ENCODE peak calls at places on chromosomes 12 and 14, in five cellular contexts. D is cardiac muscle cell; O is M059J; Z is adrenal gland; C is effector CD8-positive, alpha-beta T cell. W is an unnamed sample.

GRCh38 chr14:94483729-94484275 is 7.8 kb upstream of the SERPINA9 start:
- DNase-seq in D (no peak), C (no peak), O (peak), Z (no peak), W (no peak)

GRCh38 chr12:105613269-105613668 is 282.8 kb downstream of the C12orf75 start:
- DNase-seq in O (no peak), D (no peak), Z (no peak), C (no peak), W (no peak)

GRCh38 chr12:7091660-7092228 is 501 bp downstream of the C1R start:
- DNase-seq in Z (peak), O (no peak), D (peak), C (no peak), W (no peak)

GRCh38 chr12:1807489-1807888 is 12.9 kb upstream of the LRTM2 start:
- DNase-seq in D (no peak), O (no peak), C (no peak), Z (no peak), W (no peak)

GRCh38 chr12:13375583-13376413 is 179.3 kb downstream of the EMP1 start:
- DNase-seq in Z (no peak), D (no peak), O (no peak), C (no peak), W (no peak)

GRCh38 chr14:21572604-21573003 is 7.3 kb downstream of the OR10G3 start:
- DNase-seq in D (no peak), O (no peak), C (no peak), Z (no peak), W (no peak)

GRCh38 chr12:6113691-6114475 is 10.6 kb downstream of the VWF start:
- DNase-seq in O (no peak), C (no peak), Z (peak), D (no peak), W (no peak)

GRCh38 chr12:72264548-72265175 is 7.5 kb upstream of the TRHDE start:
- DNase-seq in C (no peak), D (peak), O (no peak), Z (no peak), W (no peak)

GRCh38 chr12:54859502-54859901 is 5.2 kb downstream of the MUCL1 start:
- DNase-seq in D (no peak), O (no peak), Z (no peak), C (no peak), W (no peak)

GRCh38 chr14:24274101-24274543 is 2.7 kb upstream of the RABGGTA start:
- DNase-seq in O (peak), Z (no peak), D (no peak), C (no peak), W (peak)

GRCh38 chr12:84814664-84815245 is 97.8 kb downstream of the SLC6A15 start:
- DNase-seq in Z (no peak), C (no peak), D (no peak), O (peak), W (no peak)